ENCODE peak calls at places on chromosome 2, in seven cellular contexts. M is CD4-positive, alpha-beta memory T cell; X is stimulated activated CD4-positive, alpha-beta T cell treated with anti-CD3 and anti-CD28 coated beads, Interleukin-4, amount 100 ng/mL, for 24 hours; V is choroid plexus epithelial cell; C is right cardiac atrium; W is activated T-cell treated with anti-CD3 and anti-CD28 coated beads for 48 hours; A is SHP77. R is an unnamed sample.

GRCh38 chr2:236001854-236002253 is 166.3 kb downstream of the GBX2 start:
- DNase-seq in M (no peak), X (no peak), V (peak), C (no peak), W (no peak), A (no peak), R (no peak)

GRCh38 chr2:99106905-99107304 is 34.6 kb upstream of the C2orf15 start:
- DNase-seq in M (no peak), X (no peak), V (no peak), C (no peak), W (no peak), A (no peak), R (no peak)

GRCh38 chr2:240182476-240182875 is 42.0 kb upstream of the OTOS start:
- DNase-seq in M (no peak), X (no peak), V (no peak), C (no peak), W (no peak), A (no peak), R (no peak)

GRCh38 chr2:159251296-159252173 is 35.0 kb downstream of the WDSUB1 start:
- DNase-seq in M (no peak), X (no peak), V (no peak), C (no peak), W (no peak), A (no peak), R (peak)

GRCh38 chr2:169528271-169528701 is 18.8 kb downstream of the KLHL41 start:
- DNase-seq in M (peak), X (peak), V (peak), C (peak), W (peak), A (no peak), R (peak)

GRCh38 chr2:70214958-70215357 is 24.1 kb upstream of the C2orf42 start:
- DNase-seq in M (no peak), X (no peak), V (no peak), C (no peak), W (no peak), A (no peak), R (peak)

GRCh38 chr2:20467789-20468548 is 21.1 kb downstream of the RHOB start:
- DNase-seq in M (no peak), X (no peak), V (no peak), C (no peak), W (no peak), A (no peak), R (no peak)

GRCh38 chr2:84938194-84938879 is 32.6 kb upstream of the KCMF1 start:
- DNase-seq in M (peak), X (peak), V (peak), C (no peak), W (peak), A (no peak), R (peak)

GRCh38 chr2:71190959-71191943 is 35.7 kb downstream of the PAIP2B start:
- DNase-seq in M (no peak), X (no peak), V (peak), C (no peak), W (no peak), A (no peak), R (peak)